ENCODE peak calls at places on chromosomes 12 and 14, in six cellular contexts. S is heart left ventricle, T is dorsolateral prefrontal cortex, B is mesenchymal stem cell, P is neuronal stem cell, E is colonic mucosa. I is an unnamed sample.

GRCh38 chr14:58665773-58666500 is 28.2 kb downstream of the DACT1 start:
- DNase-seq in S (no peak), T (no peak), B (no peak), P (no peak), E (no peak), I (no peak)

GRCh38 chr12:131074221-131075083 is 120.7 kb downstream of the ADGRD1 start:
- DNase-seq in S (peak; percentile 83), T (peak; percentile 21), B (no peak), P (no peak), E (no peak), I (no peak)

GRCh38 chr12:116537149-116537904 is 21.9 kb upstream of the MAP1LC3B2 start:
- DNase-seq in S (no peak), T (no peak), B (no peak), P (no peak), E (no peak), I (no peak)

GRCh38 chr14:71371711-71372396 is 464.6 kb downstream of the PCNX1 start:
- DNase-seq in S (no peak), T (no peak), B (peak; percentile 50), P (no peak), E (no peak), I (no peak)

GRCh38 chr12:125280482-125281377 is 215.5 kb downstream of the AACS start:
- DNase-seq in S (no peak), T (no peak), B (no peak), P (peak; percentile 32), E (no peak), I (peak; percentile 77)

GRCh38 chr12:119258149-119258548 is 76.4 kb upstream of the CCDC60 start:
- DNase-seq in S (peak; percentile 27), T (no peak), B (no peak), P (no peak), E (no peak), I (no peak)

GRCh38 chr12:127457726-127458125 is 809.2 kb upstream of the TMEM132C start:
- DNase-seq in S (no peak), T (no peak), B (no peak), P (no peak), E (no peak), I (no peak)

GRCh38 chr14:65847065-65847847 is 434.7 kb downstream of the FUT8 start:
- DNase-seq in S (no peak), T (no peak), B (no peak), P (no peak), E (peak; percentile 23), I (no peak)

GRCh38 chr12:113469893-113470743 is 1.6 kb downstream of the LHX5 start:
- DNase-seq in S (no peak), T (no peak), B (no peak), P (peak; percentile 38), E (no peak), I (no peak)

GRCh38 chr14:52094871-52095270 is 26.0 kb upstream of the NID2 start:
- DNase-seq in S (no peak), T (no peak), B (no peak), P (no peak), E (no peak), I (no peak)

GRCh38 chr12:113089839-113090238 is 33.3 kb downstream of the DTX1 start:
- DNase-seq in S (no peak), T (no peak), B (no peak), P (no peak), E (no peak), I (no peak)

GRCh38 chr12:79384551-79384950 is 306.2 kb downstream of the PAWR start:
- DNase-seq in S (no peak), T (no peak), B (no peak), P (no peak), E (no peak), I (no peak)

GRCh38 chr14:54493293-54493692 is 4.5 kb upstream of the GMFB start:
- DNase-seq in S (no peak), T (no peak), B (no peak), P (no peak), E (no peak), I (no peak)

DNA sequence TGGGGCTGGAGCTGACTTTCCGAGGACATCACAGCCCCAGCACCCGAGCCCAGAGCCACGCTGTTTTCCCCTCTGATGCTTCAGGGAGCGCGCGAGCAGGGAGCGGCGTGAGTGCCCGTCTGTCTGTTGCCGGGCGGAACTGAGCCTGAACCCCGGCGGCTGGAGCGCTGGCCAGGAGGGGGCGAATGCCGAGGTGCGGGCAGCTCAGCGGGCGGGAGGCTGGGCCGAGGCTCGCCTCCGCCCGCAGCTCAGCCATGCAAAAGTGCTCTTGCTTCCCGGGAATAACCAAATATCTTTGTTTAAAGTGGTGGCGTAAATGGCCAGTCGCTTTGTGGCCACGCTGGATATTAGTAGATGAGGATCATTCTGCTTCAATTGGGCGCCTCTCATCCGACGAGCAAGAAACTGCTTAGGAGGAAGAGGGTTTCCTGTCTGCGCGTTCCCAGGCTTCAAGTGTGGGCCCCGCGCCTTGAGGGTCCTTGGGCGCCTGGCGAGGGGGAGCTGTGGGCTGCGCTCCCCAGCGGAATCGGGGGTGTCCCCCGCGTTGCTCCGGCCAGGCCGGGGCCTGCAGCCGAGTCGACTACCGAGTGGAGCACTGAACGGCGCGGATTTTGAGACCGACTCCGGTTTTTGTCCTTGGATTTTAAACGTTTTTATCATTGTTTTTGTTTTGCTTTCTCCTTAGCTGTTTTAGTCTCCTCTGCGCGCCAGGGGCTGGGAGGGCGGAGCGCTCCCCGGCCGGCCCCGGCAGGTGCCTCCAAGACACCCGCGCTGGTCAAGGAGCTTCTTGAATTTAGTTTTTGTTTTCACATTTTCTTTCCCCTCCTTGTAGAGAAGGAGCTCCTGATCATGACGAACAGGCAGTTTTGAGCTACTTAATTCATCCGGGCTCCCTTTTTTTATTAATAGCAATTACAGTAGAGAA is 831 bp upstream of the NKX2-1 start:
- DNase-seq in S (no peak), T (no peak), B (peak; percentile 30), P (peak; percentile 61), E (peak; percentile 46), I (no peak)
- H3K27me3 ChIP-seq in S (peaks cover 97% of the 10 kb centered on the region), T (peaks cover 48% of the 10 kb centered on the region), B (peaks cover 97% of the 10 kb centered on the region), P (peaks cover 82% of the 10 kb centered on the region), E (peaks cover 100% of the 10 kb centered on the region), I (peaks cover 90% of the 10 kb centered on the region)

GRCh38 chr14:104581521-104581920 is 2.0 kb downstream of the C14orf180 start:
- DNase-seq in S (no peak), T (no peak), B (no peak), P (no peak), E (no peak), I (no peak)

GRCh38 chr14:104582005-104582404 is 2.4 kb downstream of the C14orf180 start:
- DNase-seq in S (peak; percentile 77), T (no peak), B (no peak), P (no peak), E (no peak), I (no peak)

GRCh38 chr14:104580961-104581360 is 1.4 kb downstream of the C14orf180 start:
- DNase-seq in S (peak; percentile 76), T (no peak), B (no peak), P (no peak), E (no peak), I (no peak)

GRCh38 chr14:104583424-104584114 is 4.0 kb downstream of the C14orf180 start:
- DNase-seq in S (no peak), T (no peak), B (no peak), P (no peak), E (no peak), I (no peak)

GRCh38 chr14:104582649-104583048 is 3.1 kb downstream of the C14orf180 start:
- DNase-seq in S (peak; percentile 85), T (no peak), B (no peak), P (no peak), E (no peak), I (no peak)
- H3K27me3 ChIP-seq in S (no peaks in the 10 kb centered on the region), T (no peaks in the 10 kb centered on the region), B (peaks cover 81% of the 10 kb centered on the region), P (no peaks in the 10 kb centered on the region), E (no peaks in the 10 kb centered on the region), I (no peaks in the 10 kb centered on the region)

GRCh38 chr14:104364830-104365229 is 214.7 kb upstream of the C14orf180 start:
- DNase-seq in S (no peak), T (no peak), B (no peak), P (no peak), E (no peak), I (no peak)
- H3K27me3 ChIP-seq in S (no peaks in the 10 kb centered on the region), T (no peaks in the 10 kb centered on the region), B (peaks cover 13% of the 10 kb centered on the region), P (no peaks in the 10 kb centered on the region), E (no peaks in the 10 kb centered on the region), I (no peaks in the 10 kb centered on the region)

GRCh38 chr14:29927596-29928341 is at the start of gene PRKD1:
- DNase-seq in S (peak; percentile 72), T (peak; percentile 78), B (peak; percentile 76), P (peak; percentile 57), E (peak; percentile 48), I (no peak)

GRCh38 chr14:29925106-29925722 is 2.4 kb downstream of the PRKD1 start:
- DNase-seq in S (no peak), T (no peak), B (peak; percentile 34), P (no peak), E (no peak), I (no peak)

GRCh38 chr14:29926701-29927595 is 699 bp downstream of the PRKD1 start:
- DNase-seq in S (peak; percentile 50), T (peak; percentile 72), B (peak; percentile 52), P (peak; percentile 57), E (peak; percentile 27), I (no peak)

GRCh38 chr14:29925736-29926135 is 1.9 kb downstream of the PRKD1 start:
- DNase-seq in S (no peak), T (no peak), B (no peak), P (no peak), E (no peak), I (no peak)

GRCh38 chr14:29926228-29926627 is 1.4 kb downstream of the PRKD1 start:
- DNase-seq in S (no peak), T (no peak), B (no peak), P (no peak), E (no peak), I (no peak)
- H3K27me3 ChIP-seq in S (no peaks in the 10 kb centered on the region), T (no peaks in the 10 kb centered on the region), B (no peaks in the 10 kb centered on the region), P (no peaks in the 10 kb centered on the region), E (no peaks in the 10 kb centered on the region), I (peaks cover 8% of the 10 kb centered on the region)

GRCh38 chr12:57222286-57223190 is 5.9 kb downstream of the NXPH4 start:
- DNase-seq in S (no peak), T (no peak), B (no peak), P (no peak), E (no peak), I (no peak)
- H3K27me3 ChIP-seq in S (peaks cover 69% of the 10 kb centered on the region), T (peaks cover 8% of the 10 kb centered on the region), B (peaks cover 45% of the 10 kb centered on the region), P (peaks cover 49% of the 10 kb centered on the region), E (peaks cover 92% of the 10 kb centered on the region), I (peaks cover 86% of the 10 kb centered on the region)

DNA sequence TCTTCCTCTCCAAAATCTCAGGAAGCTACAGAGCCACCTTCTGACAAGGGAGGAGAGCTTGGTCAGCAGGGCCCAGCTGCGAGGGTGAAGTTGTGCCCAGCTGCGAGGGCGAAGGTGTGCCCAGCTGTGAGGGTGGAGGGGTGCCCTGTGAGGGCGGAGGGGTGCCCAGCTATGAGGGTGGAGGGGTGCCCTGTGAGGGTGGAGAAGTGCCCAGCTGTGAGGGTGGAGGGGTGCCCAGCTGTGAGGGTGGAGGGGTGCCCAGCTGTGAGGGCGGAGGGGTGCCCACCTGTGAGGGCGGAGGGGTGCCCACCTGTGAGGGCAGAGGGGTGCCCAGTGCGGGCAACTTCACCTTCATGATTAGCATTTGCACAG is 20.4 kb upstream of the TTC7B start:
- DNase-seq in S (no peak), T (no peak), B (no peak), P (no peak), E (no peak), I (no peak)
- H3K27me3 ChIP-seq in S (no peaks in the 10 kb centered on the region), T (no peaks in the 10 kb centered on the region), B (no peaks in the 10 kb centered on the region), P (no peaks in the 10 kb centered on the region), E (no peaks in the 10 kb centered on the region), I (no peaks in the 10 kb centered on the region)

I was measured in iPS DF 6.9.